ENCODE peak calls at places on chromosomes 3 and 15, in seven cellular contexts. G is AG04450; B is prostate gland; L is NCI-H2171 treated with DMSO at 0.1 percent for 48 hours; E is activated naive CD4-positive, alpha-beta T cell treated with anti-CD3 and anti-CD28 coated beads, Interleukin-2, amount 10 ng/mL, durations not matched to agents 7 days and 5 days; V is EL; Q is neuronal stem cell. U is an unnamed sample.

GRCh38 chr15:99474041-99474906 is 91.5 kb upstream of the MEF2A start:
- DNase-seq in G (no peak), B (no peak), L (no peak), E (no peak), V (no peak), Q (no peak), U (no peak)

GRCh38 chr3:14792691-14793121 is 26.1 kb upstream of the FGD5 start:
- DNase-seq in G (no peak), B (no peak), L (no peak), E (no peak), V (no peak), Q (no peak), U (peak; percentile 69)

GRCh38 chr3:125107861-125108567 is 52.2 kb upstream of the HEG1 start:
- DNase-seq in G (peak; percentile 77), B (no peak), L (no peak), E (no peak), V (peak; percentile 82), Q (no peak), U (no peak)

GRCh38 chr3:43405888-43406636 is 119.7 kb downstream of the SNRK start:
- DNase-seq in G (no peak), B (no peak), L (no peak), E (no peak), V (peak; percentile 25), Q (no peak), U (no peak)

GRCh38 chr3:115975796-115976195 is 352.5 kb downstream of the GAP43 start:
- DNase-seq in G (no peak), B (no peak), L (no peak), E (no peak), V (no peak), Q (no peak), U (no peak)

GRCh38 chr3:196883361-196883760 is 15.6 kb downstream of the SENP5 start:
- DNase-seq in G (no peak), B (no peak), L (no peak), E (no peak), V (no peak), Q (no peak), U (no peak)

GRCh38 chr15:45499426-45499825 is 23.1 kb downstream of the SLC30A4 start:
- DNase-seq in G (no peak), B (no peak), L (no peak), E (no peak), V (peak; percentile 28), Q (no peak), U (no peak)

GRCh38 chr3:196563721-196564225 is 4.6 kb downstream of the WDR53 start:
- DNase-seq in G (no peak), B (no peak), L (no peak), E (peak; percentile 35), V (peak; percentile 29), Q (no peak), U (no peak)

GRCh38 chr3:197912770-197913476 is 37.1 kb upstream of the RPL35A start:
- DNase-seq in G (no peak), B (no peak), L (no peak), E (no peak), V (no peak), Q (no peak), U (no peak)

GRCh38 chr3:29171583-29171990 is 109.3 kb upstream of the RBMS3 start:
- DNase-seq in G (no peak), B (no peak), L (no peak), E (peak; percentile 28), V (peak; percentile 36), Q (no peak), U (no peak)

U was measured in posterior vena cava.